ENCODE peak calls at places on chromosomes 6 and 20, in ten cellular contexts. N, B, G, L, O, S, U, K, H and M are unnamed samples.

GRCh38 chr6:121523628-121524027 is 88.2 kb downstream of the GJA1 start:
- DNase-seq in N (no peak), B (peak), G (no peak), L (no peak), O (no peak), S (no peak), U (no peak), K (no peak), H (no peak), M (no peak)

GRCh38 chr6:41153992-41154625 is at the start of gene TREML1:
- DNase-seq in N (no peak), B (no peak), G (no peak), L (no peak), O (no peak), S (no peak), U (no peak), K (no peak), H (no peak), M (no peak)

GRCh38 chr20:40579701-40580100 is 109.3 kb downstream of the MAFB start:
- DNase-seq in N (no peak), B (no peak), G (no peak), L (no peak), O (no peak), S (no peak), U (no peak), K (no peak), H (no peak), M (no peak)

GRCh38 chr20:50728981-50729874 is 2.2 kb upstream of the PARD6B start:
- DNase-seq in N (peak), B (no peak), G (no peak), L (peak), O (no peak), S (peak), U (peak), K (peak), H (no peak), M (no peak)

GRCh38 chr6:30000156-30000791 is 57.9 kb downstream of the HLA-A start:
- DNase-seq in N (no peak), B (no peak), G (no peak), L (no peak), O (no peak), S (no peak), U (peak), K (no peak), H (no peak), M (no peak)

GRCh38 chr20:10492844-10493243 is 57.7 kb downstream of the SLX4IP start:
- DNase-seq in N (no peak), B (no peak), G (no peak), L (no peak), O (no peak), S (no peak), U (no peak), K (no peak), H (no peak), M (no peak)

GRCh38 chr20:10132391-10132790 is 86.2 kb upstream of the SNAP25 start:
- DNase-seq in N (no peak), B (no peak), G (no peak), L (no peak), O (no peak), S (no peak), U (no peak), K (no peak), H (no peak), M (no peak)

GRCh38 chr20:48455606-48456360 is 372.0 kb downstream of the PREX1 start:
- DNase-seq in N (no peak), B (no peak), G (no peak), L (no peak), O (no peak), S (no peak), U (peak), K (no peak), H (no peak), M (no peak)

GRCh38 chr20:58712823-58713731 is 20.5 kb downstream of the NPEPL1 start:
- DNase-seq in N (peak), B (no peak), G (no peak), L (peak), O (no peak), S (no peak), U (peak), K (peak), H (peak), M (no peak)

GRCh38 chr20:10242166-10242565 is 23.5 kb downstream of the SNAP25 start:
- DNase-seq in N (no peak), B (no peak), G (no peak), L (no peak), O (no peak), S (no peak), U (no peak), K (peak), H (no peak), M (no peak)

GRCh38 chr6:157891544-157892362 is 68.7 kb downstream of the SNX9 start:
- DNase-seq in N (no peak), B (no peak), G (no peak), L (no peak), O (no peak), S (no peak), U (no peak), K (no peak), H (no peak), M (no peak)

GRCh38 chr6:107564223-107564855 is 74.4 kb downstream of the SOBP start:
- DNase-seq in N (no peak), B (no peak), G (no peak), L (no peak), O (no peak), S (no peak), U (no peak), K (no peak), H (no peak), M (no peak)

GRCh38 chr6:152979116-152979515 is 3.7 kb downstream of the FBXO5 start:
- DNase-seq in N (no peak), B (no peak), G (no peak), L (no peak), O (no peak), S (no peak), U (no peak), K (no peak), H (no peak), M (no peak)

GRCh38 chr20:53643031-53643832 is 49.6 kb upstream of the ZNF217 start:
- DNase-seq in N (peak), B (peak), G (peak), L (peak), O (no peak), S (peak), U (no peak), K (peak), H (no peak), M (peak)

GRCh38 chr6:43698584-43699349 is 11.2 kb upstream of the MRPS18A start:
- DNase-seq in N (no peak), B (peak), G (no peak), L (no peak), O (no peak), S (no peak), U (no peak), K (peak), H (peak), M (peak)

GRCh38 chr6:25749837-25750236 is 4.7 kb upstream of the SLC17A4 start:
- DNase-seq in N (no peak), B (no peak), G (no peak), L (no peak), O (no peak), S (no peak), U (no peak), K (no peak), H (no peak), M (no peak)

DNA sequence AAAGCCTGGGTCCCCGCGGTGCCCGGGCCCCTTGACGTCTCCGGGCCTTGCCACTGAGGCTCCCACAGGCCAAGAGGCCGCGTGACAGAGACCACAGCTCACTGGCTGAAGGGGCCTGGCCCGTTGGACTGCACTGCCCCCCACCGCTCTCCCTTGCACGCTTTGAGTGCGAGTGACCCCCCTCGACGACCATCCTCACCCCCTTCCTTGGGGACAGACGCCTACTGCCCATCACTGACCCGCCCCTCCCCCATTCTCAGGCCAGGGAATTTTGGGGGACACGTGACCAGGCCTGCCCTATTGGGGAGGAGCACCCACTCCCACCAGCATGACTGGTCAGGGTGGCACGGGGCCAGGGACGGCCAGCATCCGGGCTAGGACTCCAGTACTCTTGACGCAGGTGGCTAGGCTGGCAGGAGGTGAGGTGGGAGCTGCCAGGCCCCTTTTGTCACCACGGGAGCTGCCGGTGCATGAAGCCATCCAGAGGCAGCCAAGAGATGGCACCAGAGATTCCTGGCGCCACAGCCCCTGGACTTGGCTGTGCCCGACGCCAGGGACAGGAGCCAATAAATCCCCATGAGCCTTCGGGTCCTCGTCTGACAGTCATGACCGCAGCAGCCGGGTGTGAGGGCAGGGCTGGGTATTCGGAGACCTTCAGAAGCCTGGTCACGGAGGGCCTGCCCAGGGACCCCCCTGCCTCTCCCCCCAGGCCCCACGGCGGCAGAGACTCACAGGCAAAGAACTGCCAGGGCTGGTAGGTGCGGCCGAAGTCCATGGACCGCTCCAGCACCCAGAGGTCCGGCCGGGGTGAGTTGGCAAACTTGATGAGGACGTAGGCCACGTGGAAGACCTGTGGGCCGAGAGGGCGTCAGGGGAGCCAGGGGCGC is 14.5 kb downstream of the LAMA5 start:
- DNase-seq in N (no peak), B (no peak), G (no peak), L (no peak), O (no peak), S (no peak), U (peak), K (peak), H (no peak), M (peak)
- TF ChIP-seq POLR2A in N (no peak), B (no peak), G (no peak), L (no peak), O (no peak), S (no peak), U (no peak), K (no peak), H (no peak), M (no peak)

GRCh38 chr6:84779917-84780316 is 15.5 kb upstream of the TBX18 start:
- DNase-seq in N (no peak), B (no peak), G (no peak), L (no peak), O (no peak), S (no peak), U (no peak), K (no peak), H (no peak), M (no peak)

GRCh38 chr6:84777888-84778287 is 13.5 kb upstream of the TBX18 start:
- DNase-seq in N (no peak), B (no peak), G (no peak), L (no peak), O (no peak), S (no peak), U (no peak), K (no peak), H (no peak), M (no peak)

GRCh38 chr6:84774174-84775158 is 10.1 kb upstream of the TBX18 start:
- DNase-seq in N (no peak), B (no peak), G (peak), L (no peak), O (no peak), S (no peak), U (no peak), K (peak), H (peak), M (no peak)

GRCh38 chr6:84776392-84776791 is 12.0 kb upstream of the TBX18 start:
- DNase-seq in N (no peak), B (no peak), G (no peak), L (no peak), O (no peak), S (no peak), U (no peak), K (no peak), H (no peak), M (no peak)

DNA sequence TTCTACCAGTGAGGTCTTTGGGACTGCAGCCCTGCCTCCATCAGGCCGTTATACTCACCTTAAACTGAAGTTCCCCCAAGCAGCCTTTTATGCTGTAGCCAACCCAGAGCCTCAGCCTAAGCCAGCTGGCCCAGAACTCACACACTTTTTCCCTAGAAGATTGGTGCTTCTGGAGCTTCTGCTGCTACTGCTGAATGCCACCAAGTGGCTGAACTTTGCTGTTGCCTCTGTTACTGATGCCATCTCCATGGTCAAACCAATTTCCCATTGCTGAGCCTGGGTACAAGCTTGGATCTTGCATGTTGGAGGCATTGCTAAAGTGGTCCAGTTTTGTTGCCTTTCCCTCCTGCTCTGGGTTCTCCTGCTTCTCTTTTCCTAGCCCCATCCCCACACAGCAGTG is 15.0 kb upstream of the TBX18 start:
- DNase-seq in N (no peak), B (no peak), G (no peak), L (no peak), O (no peak), S (no peak), U (no peak), K (no peak), H (no peak), M (no peak)
- TF ChIP-seq CTCF in N (no peak), B (no peak), G (peak), L (no peak), O (no peak), S (peak), U (no peak), K (no peak), H (no peak), M (no peak)

DNA sequence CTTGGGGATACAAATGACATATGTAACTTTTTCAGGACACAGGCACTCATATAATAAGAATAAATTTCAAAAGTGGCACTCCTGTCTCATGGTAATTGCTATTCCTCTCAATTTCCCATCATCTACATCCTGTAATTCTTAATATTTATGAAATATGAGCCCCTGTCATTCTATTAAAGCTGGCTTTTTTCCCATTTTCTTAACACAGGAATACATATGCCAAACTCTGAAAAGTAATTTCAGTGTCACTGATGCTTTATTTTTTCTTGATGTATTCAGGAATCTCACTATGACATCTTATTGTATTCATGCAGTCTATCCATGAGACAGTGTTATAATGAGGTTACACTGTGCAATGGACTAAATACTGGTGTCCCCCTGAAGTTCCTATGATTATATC is 24.3 kb upstream of the FKBP1C start:
- DNase-seq in N (no peak), B (no peak), G (no peak), L (no peak), O (no peak), S (no peak), U (no peak), K (no peak), H (no peak), M (no peak)
- TF ChIP-seq POLR2A in N (no peak), B (no peak), G (no peak), L (no peak), O (no peak), S (no peak), U (no peak), K (no peak), H (no peak), M (no peak)

DNA sequence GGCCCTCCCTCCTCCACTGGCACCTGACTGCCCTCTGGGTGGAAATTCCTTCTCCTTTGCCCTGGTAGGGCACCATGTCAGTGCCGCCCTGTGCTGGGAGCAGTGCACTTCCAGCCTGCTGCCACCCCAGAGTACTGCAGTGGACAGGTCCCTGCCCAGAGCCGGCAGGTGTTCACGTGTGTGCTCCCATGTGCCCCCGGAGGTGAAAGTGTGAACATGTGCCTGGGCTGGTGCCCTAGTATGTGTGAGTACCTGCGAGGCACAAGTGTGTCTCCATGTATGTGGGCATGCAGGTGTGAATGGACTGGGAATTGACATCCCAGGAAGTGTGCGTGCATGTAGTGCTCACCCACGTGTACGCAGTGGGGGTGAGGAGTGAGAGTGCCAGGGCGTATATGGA is 29.4 kb downstream of the SDCBP2 start:
- DNase-seq in N (no peak), B (no peak), G (peak), L (no peak), O (no peak), S (peak), U (no peak), K (peak), H (no peak), M (no peak)
- TF ChIP-seq CTCF in N (no peak), B (no peak), G (peak), L (no peak), O (no peak), S (no peak), U (no peak), K (no peak), H (no peak), M (no peak)

DNA sequence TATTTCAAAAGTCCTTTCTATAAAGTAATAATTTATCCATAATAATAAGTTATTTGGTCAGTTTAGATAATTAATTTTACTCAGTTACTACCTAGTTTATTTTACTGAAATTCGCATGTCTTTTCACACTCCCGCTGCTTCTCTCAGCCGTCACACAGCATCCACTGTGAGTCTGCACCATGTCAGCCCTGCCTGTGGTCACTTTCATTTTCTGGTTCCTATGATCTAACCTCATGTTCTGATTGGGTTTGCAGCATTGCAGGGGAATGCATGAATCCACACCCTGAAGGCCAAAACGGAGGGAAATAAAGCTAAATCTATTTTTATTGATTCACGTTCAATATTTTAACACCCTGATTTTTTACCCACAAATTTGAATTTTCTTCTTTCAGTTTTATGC is 47.4 kb downstream of the PDE10A start:
- DNase-seq in N (no peak), B (peak), G (no peak), L (no peak), O (no peak), S (no peak), U (no peak), K (no peak), H (no peak), M (no peak)
- TF ChIP-seq POLR2A in N (no peak), B (no peak), G (no peak), L (no peak), O (no peak), S (no peak), U (no peak), K (no peak), H (no peak), M (no peak)